ENCODE peak calls at places on chromosomes 11 and 22, in six cellular contexts. One of them, this sample, is unnamed.

GRCh38 chr11:120467627-120468026 is 43.9 kb upstream of the GRIK4 start:
- DNase-seq in MG63: no peak
- DNase-seq in thyroid gland: no peak
- DNase-seq in aorta: no peak
- DNase-seq in AG04449: no peak
- DNase-seq in fibroblast of lung: no peak
- DNase-seq in this sample: no peak

GRCh38 chr11:59247535-59248227 is 35.0 kb upstream of the MPEG1 start:
- DNase-seq in MG63: peak
- DNase-seq in thyroid gland: peak
- DNase-seq in aorta: peak
- DNase-seq in AG04449: no peak
- DNase-seq in fibroblast of lung: peak
- DNase-seq in this sample: peak

GRCh38 chr11:67780056-67780455 is 105.6 kb upstream of the ALDH3B2 start:
- DNase-seq in MG63: no peak
- DNase-seq in thyroid gland: no peak
- DNase-seq in aorta: no peak
- DNase-seq in AG04449: no peak
- DNase-seq in fibroblast of lung: no peak
- DNase-seq in this sample: no peak

GRCh38 chr11:93888026-93888425 is 37.6 kb upstream of the VSTM5 start:
- DNase-seq in MG63: no peak
- DNase-seq in thyroid gland: no peak
- DNase-seq in aorta: no peak
- DNase-seq in AG04449: no peak
- DNase-seq in fibroblast of lung: no peak
- DNase-seq in this sample: no peak

GRCh38 chr11:104390696-104391095 is 226.7 kb upstream of the PDGFD start:
- DNase-seq in MG63: peak
- DNase-seq in thyroid gland: no peak
- DNase-seq in aorta: no peak
- DNase-seq in AG04449: peak
- DNase-seq in fibroblast of lung: no peak
- DNase-seq in this sample: peak

GRCh38 chr11:73942030-73942429 is 8.8 kb upstream of the DNAJB13 start:
- DNase-seq in MG63: no peak
- DNase-seq in thyroid gland: no peak
- DNase-seq in aorta: no peak
- DNase-seq in AG04449: no peak
- DNase-seq in fibroblast of lung: no peak
- DNase-seq in this sample: no peak

GRCh38 chr11:107583629-107584195 is 7.2 kb upstream of the ELMOD1 start:
- DNase-seq in MG63: no peak
- DNase-seq in thyroid gland: no peak
- DNase-seq in aorta: no peak
- DNase-seq in AG04449: no peak
- DNase-seq in fibroblast of lung: no peak
- DNase-seq in this sample: no peak

GRCh38 chr11:4191031-4191571 is 96.5 kb downstream of the RRM1 start:
- DNase-seq in MG63: peak
- DNase-seq in thyroid gland: no peak
- DNase-seq in aorta: peak
- DNase-seq in AG04449: no peak
- DNase-seq in fibroblast of lung: no peak
- DNase-seq in this sample: no peak

GRCh38 chr22:26588749-26589366 is 1.1 kb downstream of the TPST2 start:
- DNase-seq in MG63: no peak
- DNase-seq in thyroid gland: no peak
- DNase-seq in aorta: no peak
- DNase-seq in AG04449: no peak
- DNase-seq in fibroblast of lung: no peak
- DNase-seq in this sample: no peak

GRCh38 chr11:60005360-60005759 is 11.6 kb upstream of the OOSP4B start:
- DNase-seq in MG63: peak
- DNase-seq in thyroid gland: no peak
- DNase-seq in aorta: no peak
- DNase-seq in AG04449: no peak
- DNase-seq in fibroblast of lung: no peak
- DNase-seq in this sample: no peak

GRCh38 chr22:36369922-36370781 is 17.6 kb downstream of the MYH9 start:
- DNase-seq in MG63: peak
- DNase-seq in thyroid gland: peak
- DNase-seq in aorta: peak
- DNase-seq in AG04449: no peak
- DNase-seq in fibroblast of lung: peak
- DNase-seq in this sample: peak

GRCh38 chr22:36368359-36368983 is 19.3 kb downstream of the MYH9 start:
- DNase-seq in MG63: peak
- DNase-seq in thyroid gland: peak
- DNase-seq in aorta: no peak
- DNase-seq in AG04449: no peak
- DNase-seq in fibroblast of lung: peak
- DNase-seq in this sample: peak

GRCh38 chr22:36367479-36367878 is 20.3 kb downstream of the MYH9 start:
- DNase-seq in MG63: no peak
- DNase-seq in thyroid gland: peak
- DNase-seq in aorta: no peak
- DNase-seq in AG04449: no peak
- DNase-seq in fibroblast of lung: no peak
- DNase-seq in this sample: no peak

GRCh38 chr22:36367066-36367465 is 20.7 kb downstream of the MYH9 start:
- DNase-seq in MG63: no peak
- DNase-seq in thyroid gland: no peak
- DNase-seq in aorta: no peak
- DNase-seq in AG04449: no peak
- DNase-seq in fibroblast of lung: no peak
- DNase-seq in this sample: no peak

DNA sequence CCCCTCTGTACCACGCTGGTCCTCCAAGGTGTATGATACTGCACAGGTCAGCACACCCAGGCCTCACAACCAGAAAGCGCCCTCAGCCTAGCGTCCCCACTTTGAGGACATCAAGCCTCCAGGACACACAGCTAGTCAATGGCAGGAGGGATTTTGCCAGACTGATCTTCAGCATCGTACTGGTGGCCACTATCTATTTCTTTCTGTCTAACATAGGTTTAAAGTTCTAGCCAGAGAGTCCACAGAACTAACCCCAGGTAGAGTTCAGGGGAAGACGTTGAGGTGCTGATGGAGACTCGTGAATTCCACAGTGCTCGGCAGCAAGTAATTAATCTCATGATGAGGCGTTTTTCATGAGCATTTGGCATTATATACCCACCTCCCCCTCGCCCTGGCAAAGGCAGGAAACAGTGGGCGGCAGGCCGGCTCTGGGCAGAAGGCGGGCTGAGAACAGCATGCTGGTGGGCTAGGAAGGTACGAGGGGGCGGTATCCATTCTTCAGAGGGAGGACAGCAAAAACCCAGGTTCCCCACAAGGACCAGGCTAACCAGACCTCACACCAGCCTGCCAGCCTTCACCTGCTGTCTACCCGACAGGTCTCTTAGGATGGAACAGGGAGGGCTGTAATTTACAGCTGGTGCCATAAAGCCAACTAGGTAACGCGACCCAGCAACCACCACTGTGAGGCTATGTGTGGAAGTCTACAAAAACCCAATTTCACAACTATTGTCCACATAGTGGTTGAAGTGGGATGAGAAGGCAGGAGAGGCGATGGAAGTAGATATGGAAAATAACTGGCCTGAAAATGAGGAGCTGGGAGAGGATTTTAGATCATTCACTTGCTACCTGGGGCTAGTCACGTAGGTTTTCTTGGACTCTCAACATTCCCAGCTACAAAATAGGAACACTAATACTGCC is 18.5 kb downstream of the MYH9 start:
- DNase-seq in MG63: no peak
- DNase-seq in thyroid gland: peak
- DNase-seq in aorta: no peak
- DNase-seq in AG04449: no peak
- DNase-seq in fibroblast of lung: no peak
- DNase-seq in this sample: no peak
- H3K4me3 ChIP-seq in MG63: no peak
- H3K4me3 ChIP-seq in thyroid gland: no peak
- H3K4me3 ChIP-seq in aorta: no peak
- H3K4me3 ChIP-seq in AG04449: peak
- H3K4me3 ChIP-seq in fibroblast of lung: no peak
- H3K4me3 ChIP-seq in this sample: no peak

DNA sequence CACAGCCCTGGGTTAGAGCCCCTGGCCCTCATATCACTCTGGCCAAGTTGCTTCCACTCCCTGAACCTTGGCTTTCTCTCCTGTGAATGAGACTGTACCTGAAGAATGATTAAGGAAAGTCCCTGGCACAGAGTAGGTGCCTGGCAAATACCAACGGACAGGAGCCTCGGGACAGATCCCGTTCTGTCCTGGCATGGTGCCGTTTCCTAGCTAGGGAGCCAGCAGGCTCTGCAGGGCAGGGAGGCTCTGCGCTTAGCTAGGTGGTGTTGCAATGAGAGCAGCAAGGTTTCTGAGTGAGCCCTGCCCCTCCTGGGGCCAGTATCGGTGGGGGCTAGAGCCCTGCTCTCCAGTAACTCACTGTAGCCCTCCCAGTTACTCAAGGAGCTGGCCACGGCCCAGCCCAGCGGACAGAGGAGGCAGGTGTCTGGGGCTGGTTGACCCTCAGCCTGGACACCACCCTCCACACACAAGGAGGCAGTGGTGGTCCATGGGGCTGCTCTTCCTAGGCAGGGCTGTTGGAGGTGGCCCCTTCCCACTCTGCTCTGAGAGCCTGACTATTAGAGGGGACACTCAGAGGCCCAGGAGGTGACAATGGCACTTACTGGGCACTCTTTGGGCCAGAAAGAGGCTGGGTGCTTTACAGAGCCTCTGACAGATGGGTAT is 74.4 kb downstream of the NFAM1 start:
- DNase-seq in MG63: peak
- DNase-seq in thyroid gland: peak
- DNase-seq in aorta: no peak
- DNase-seq in AG04449: no peak
- DNase-seq in fibroblast of lung: no peak
- DNase-seq in this sample: no peak
- H3K4me3 ChIP-seq in MG63: no peak
- H3K4me3 ChIP-seq in thyroid gland: no peak
- H3K4me3 ChIP-seq in aorta: no peak
- H3K4me3 ChIP-seq in AG04449: no peak
- H3K4me3 ChIP-seq in fibroblast of lung: no peak
- H3K4me3 ChIP-seq in this sample: no peak

GRCh38 chr11:83162377-83162776 is 5.4 kb downstream of the PCF11 start:
- DNase-seq in MG63: no peak
- DNase-seq in thyroid gland: no peak
- DNase-seq in aorta: no peak
- DNase-seq in AG04449: no peak
- DNase-seq in fibroblast of lung: peak
- DNase-seq in this sample: peak
- H3K4me3 ChIP-seq in MG63: no peak
- H3K4me3 ChIP-seq in thyroid gland: no peak
- H3K4me3 ChIP-seq in aorta: no peak
- H3K4me3 ChIP-seq in AG04449: no peak
- H3K4me3 ChIP-seq in fibroblast of lung: peak
- H3K4me3 ChIP-seq in this sample: no peak

GRCh38 chr11:69580529-69580928 is 60.4 kb upstream of the CCND1 start:
- DNase-seq in MG63: no peak
- DNase-seq in thyroid gland: no peak
- DNase-seq in aorta: no peak
- DNase-seq in AG04449: no peak
- DNase-seq in fibroblast of lung: no peak
- DNase-seq in this sample: no peak

GRCh38 chr11:69585385-69585784 is 55.6 kb upstream of the CCND1 start:
- DNase-seq in MG63: no peak
- DNase-seq in thyroid gland: no peak
- DNase-seq in aorta: no peak
- DNase-seq in AG04449: no peak
- DNase-seq in fibroblast of lung: no peak
- DNase-seq in this sample: no peak

GRCh38 chr11:69583068-69583467 is 57.9 kb upstream of the CCND1 start:
- DNase-seq in MG63: no peak
- DNase-seq in thyroid gland: no peak
- DNase-seq in aorta: no peak
- DNase-seq in AG04449: no peak
- DNase-seq in fibroblast of lung: no peak
- DNase-seq in this sample: no peak

GRCh38 chr11:69587454-69588081 is 53.4 kb upstream of the CCND1 start:
- DNase-seq in MG63: peak
- DNase-seq in thyroid gland: no peak
- DNase-seq in aorta: no peak
- DNase-seq in AG04449: no peak
- DNase-seq in fibroblast of lung: no peak
- DNase-seq in this sample: peak

DNA sequence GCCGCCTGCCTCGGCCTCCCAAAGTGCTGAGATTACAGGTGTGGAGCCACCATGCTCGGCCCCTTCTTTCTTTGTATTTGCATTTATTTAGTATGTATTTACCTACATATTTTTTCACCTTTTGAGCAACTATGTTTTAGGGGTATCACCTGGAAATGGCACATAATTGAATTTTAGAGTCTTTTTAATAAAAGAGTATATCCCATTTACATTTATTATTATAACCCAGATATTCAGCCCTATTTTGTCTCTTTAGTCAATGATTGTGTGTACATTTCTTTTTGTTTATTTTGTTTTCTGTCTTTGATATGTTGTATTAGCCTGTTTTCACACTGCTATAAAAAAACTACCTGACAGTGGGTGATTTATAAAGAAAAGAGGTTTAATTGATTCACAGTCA is 56.8 kb upstream of the CCND1 start:
- DNase-seq in MG63: no peak
- DNase-seq in thyroid gland: no peak
- DNase-seq in aorta: no peak
- DNase-seq in AG04449: no peak
- DNase-seq in fibroblast of lung: no peak
- DNase-seq in this sample: no peak
- H3K4me3 ChIP-seq in MG63: no peak
- H3K4me3 ChIP-seq in thyroid gland: no peak
- H3K4me3 ChIP-seq in aorta: no peak
- H3K4me3 ChIP-seq in AG04449: no peak
- H3K4me3 ChIP-seq in fibroblast of lung: no peak
- H3K4me3 ChIP-seq in this sample: no peak

DNA sequence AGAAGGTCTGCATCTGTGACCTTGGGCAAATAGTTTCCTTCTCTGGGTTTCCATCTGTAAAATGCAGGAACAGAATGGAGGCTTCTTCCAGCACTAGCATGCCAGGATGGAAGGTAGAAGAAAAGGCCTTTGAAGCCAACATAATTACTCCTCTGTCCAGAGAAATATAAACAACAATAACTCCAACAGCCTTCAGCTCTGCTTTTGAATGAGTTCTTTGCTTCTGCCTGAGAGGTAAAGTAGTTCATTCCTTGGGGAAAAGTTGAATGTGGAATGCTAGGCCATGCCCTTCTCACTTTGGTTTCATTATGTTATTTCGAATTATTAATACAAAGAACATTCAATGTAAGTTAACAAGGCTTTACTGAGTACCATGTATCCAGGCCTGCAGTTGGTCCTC is 61.2 kb upstream of the BLID start:
- DNase-seq in MG63: no peak
- DNase-seq in thyroid gland: no peak
- DNase-seq in aorta: no peak
- DNase-seq in AG04449: no peak
- DNase-seq in fibroblast of lung: no peak
- DNase-seq in this sample: no peak
- H3K4me3 ChIP-seq in MG63: peak
- H3K4me3 ChIP-seq in thyroid gland: no peak
- H3K4me3 ChIP-seq in aorta: peak
- H3K4me3 ChIP-seq in AG04449: peak
- H3K4me3 ChIP-seq in fibroblast of lung: peak
- H3K4me3 ChIP-seq in this sample: peak

GRCh38 chr11:57205046-57205671 is 23.4 kb downstream of the LRRC55 start:
- DNase-seq in MG63: peak
- DNase-seq in thyroid gland: no peak
- DNase-seq in aorta: no peak
- DNase-seq in AG04449: peak
- DNase-seq in fibroblast of lung: peak
- DNase-seq in this sample: peak
- H3K4me3 ChIP-seq in MG63: no peak
- H3K4me3 ChIP-seq in thyroid gland: no peak
- H3K4me3 ChIP-seq in aorta: no peak
- H3K4me3 ChIP-seq in AG04449: no peak
- H3K4me3 ChIP-seq in fibroblast of lung: no peak
- H3K4me3 ChIP-seq in this sample: no peak